ENCODE peak calls at places on chromosomes 11 and 22, in ten cellular contexts. L, C, P, U, D, M, A, B, V and X are unnamed samples.

GRCh38 chr11:45180158-45180887 is 33.9 kb downstream of the PRDM11 start:
- DNase-seq in L (peak), C (peak), P (no peak), U (no peak), D (peak), M (no peak), A (peak), B (peak), V (peak), X (peak)

GRCh38 chr11:35609656-35610055 is 8.6 kb upstream of the FJX1 start:
- DNase-seq in L (no peak), C (no peak), P (no peak), U (no peak), D (no peak), M (no peak), A (no peak), B (no peak), V (no peak), X (no peak)

GRCh38 chr22:41201146-41201545 is 4.0 kb upstream of the L3MBTL2 start:
- DNase-seq in L (no peak), C (peak), P (no peak), U (no peak), D (no peak), M (no peak), A (no peak), B (no peak), V (no peak), X (no peak)

GRCh38 chr11:57310630-57311086 is 14.1 kb downstream of the TNKS1BP1 start:
- DNase-seq in L (no peak), C (no peak), P (no peak), U (no peak), D (no peak), M (peak), A (no peak), B (no peak), V (peak), X (peak)

GRCh38 chr11:62402226-62402625 is 16.6 kb upstream of the SCGB1A1 start:
- DNase-seq in L (no peak), C (no peak), P (no peak), U (no peak), D (peak), M (no peak), A (peak), B (peak), V (peak), X (no peak)

GRCh38 chr11:84884836-84885235 is 742.3 kb downstream of the DLG2 start:
- DNase-seq in L (no peak), C (no peak), P (no peak), U (no peak), D (no peak), M (no peak), A (no peak), B (no peak), V (no peak), X (no peak)

GRCh38 chr22:38271927-38272372 is 860 bp downstream of the TMEM184B start:
- DNase-seq in L (no peak), C (peak), P (no peak), U (no peak), D (no peak), M (no peak), A (no peak), B (peak), V (peak), X (peak)

GRCh38 chr22:45240137-45240809 is 421 bp downstream of the KIAA0930 start:
- DNase-seq in L (no peak), C (no peak), P (no peak), U (no peak), D (peak), M (no peak), A (peak), B (no peak), V (no peak), X (no peak)

GRCh38 chr22:27135582-27135981 is 478.2 kb downstream of the MIAT start:
- DNase-seq in L (no peak), C (no peak), P (no peak), U (no peak), D (no peak), M (peak), A (no peak), B (no peak), V (no peak), X (no peak)

GRCh38 chr11:120324932-120325810 is at the start of gene TLCD5:
- DNase-seq in L (peak), C (peak), P (no peak), U (peak), D (peak), M (peak), A (peak), B (peak), V (peak), X (peak)

GRCh38 chr11:101346591-101346990 is 217.0 kb upstream of the PGR start:
- DNase-seq in L (no peak), C (no peak), P (no peak), U (no peak), D (no peak), M (peak), A (no peak), B (no peak), V (no peak), X (no peak)

GRCh38 chr11:59097113-59097708 is 9.8 kb upstream of the FAM111B start:
- DNase-seq in L (peak), C (peak), P (no peak), U (peak), D (peak), M (peak), A (no peak), B (peak), V (peak), X (peak)

GRCh38 chr22:22578702-22579424 is 19.8 kb upstream of the PRAME start:
- DNase-seq in L (no peak), C (no peak), P (no peak), U (peak), D (no peak), M (peak), A (no peak), B (no peak), V (no peak), X (no peak)

GRCh38 chr11:74824285-74824982 is 75.8 kb downstream of the RNF169 start:
- DNase-seq in L (no peak), C (no peak), P (no peak), U (no peak), D (no peak), M (no peak), A (no peak), B (no peak), V (no peak), X (no peak)

GRCh38 chr11:18369398-18369797 is 25.0 kb upstream of the LDHA start:
- DNase-seq in L (no peak), C (no peak), P (no peak), U (no peak), D (no peak), M (no peak), A (no peak), B (no peak), V (no peak), X (no peak)

GRCh38 chr11:122330466-122330865 is 214.5 kb upstream of the BLID start:
- DNase-seq in L (no peak), C (no peak), P (no peak), U (no peak), D (no peak), M (peak), A (no peak), B (no peak), V (no peak), X (no peak)

GRCh38 chr11:1750481-1750839 is at the start of gene IFITM10:
- DNase-seq in L (no peak), C (no peak), P (no peak), U (no peak), D (no peak), M (no peak), A (no peak), B (peak), V (no peak), X (no peak)
- H3K4me3 ChIP-seq in L (peak), C (no peak), P (peak), U (no peak), D (peak), M (no peak), A (no peak), B (peak), V (no peak), X (peak)

GRCh38 chr11:132186699-132187098 is 816.3 kb downstream of the NTM start:
- DNase-seq in L (no peak), C (no peak), P (no peak), U (peak), D (no peak), M (no peak), A (no peak), B (no peak), V (no peak), X (no peak)
- TF ChIP-seq CTCF in L (no peak), C (no peak), P (no peak), U (no peak), D (no peak), M (no peak), A (no peak), B (no peak), V (no peak), X (no peak)

GRCh38 chr22:17084554-17085276 is at the start of gene IL17RA:
- DNase-seq in L (peak), C (peak), P (peak), U (peak), D (peak), M (peak), A (peak), B (peak), V (peak), X (peak)
- TF ChIP-seq POLR2A in L (peak), C (peak), P (no peak), U (peak), D (no peak), M (peak), A (peak), B (no peak), V (no peak), X (no peak)

GRCh38 chr22:42284230-42284591 is 13.8 kb upstream of the TCF20 start:
- DNase-seq in L (no peak), C (no peak), P (no peak), U (no peak), D (no peak), M (no peak), A (no peak), B (no peak), V (no peak), X (no peak)
- H3K4me3 ChIP-seq in L (no peak), C (no peak), P (peak), U (no peak), D (peak), M (no peak), A (peak), B (peak), V (no peak), X (no peak)

GRCh38 chr11:4546876-4547275 is 1.9 kb downstream of the OR52M1 start:
- DNase-seq in L (no peak), C (no peak), P (no peak), U (no peak), D (no peak), M (no peak), A (no peak), B (no peak), V (no peak), X (no peak)

GRCh38 chr11:4551346-4551979 is 6.5 kb downstream of the OR52M1 start:
- DNase-seq in L (no peak), C (no peak), P (no peak), U (peak), D (no peak), M (peak), A (no peak), B (no peak), V (no peak), X (no peak)
- TF ChIP-seq CTCF in L (peak), C (peak), P (peak), U (peak), D (no peak), M (peak), A (no peak), B (no peak), V (no peak), X (no peak)